ENCODE peak calls at places on chromosomes 16 and 17, in six cellular contexts. X is breast epithelium, J is dorsolateral prefrontal cortex, W is fibroblast of lung, P is A549, Y is A673. U is an unnamed sample.

GRCh38 chr17:42405963-42406495 is 17.0 kb downstream of the CAVIN1 start:
- DNase-seq in Y (peak), J (peak), X (peak), P (peak), W (peak), U (peak)

GRCh38 chr16:2782583-2783351 is 4.6 kb downstream of the PRSS33 start:
- DNase-seq in X (peak), P (no peak), J (peak), Y (no peak), W (no peak), U (no peak)

GRCh38 chr17:82386256-82386831 is 14.8 kb downstream of the UTS2R start:
- DNase-seq in X (no peak), J (no peak), W (peak), Y (no peak), P (no peak), U (no peak)

GRCh38 chr17:68782829-68783228 is 172.4 kb downstream of the ABCA8 start:
- DNase-seq in W (peak), X (no peak), P (no peak), Y (no peak), J (no peak), U (no peak)

GRCh38 chr17:10513284-10514067 is 4.9 kb downstream of the MYH1 start:
- DNase-seq in P (no peak), W (no peak), X (no peak), Y (no peak), J (no peak), U (no peak)

GRCh38 chr17:38579934-38580333 is 25.8 kb downstream of the SRCIN1 start:
- DNase-seq in Y (no peak), X (no peak), P (peak), W (no peak), J (peak), U (no peak)

GRCh38 chr17:69448431-69449102 is 34.1 kb downstream of the MAP2K6 start:
- DNase-seq in W (no peak), Y (no peak), P (no peak), X (no peak), J (peak), U (no peak)

GRCh38 chr17:78665952-78666920 is 89.0 kb upstream of the DNAH17 start:
- DNase-seq in W (no peak), Y (no peak), J (no peak), X (no peak), P (no peak), U (peak)

GRCh38 chr16:68768170-68768569 is 31.1 kb downstream of the CDH1 start:
- DNase-seq in P (no peak), W (no peak), Y (no peak), X (no peak), J (no peak), U (no peak)

GRCh38 chr17:77002103-77003045 is 134.2 kb downstream of the MGAT5B start:
- DNase-seq in W (peak), P (peak), J (no peak), X (no peak), Y (peak), U (no peak)

GRCh38 chr17:67990909-67991308 is 5.4 kb downstream of the C17orf58 start:
- DNase-seq in Y (no peak), J (no peak), X (no peak), W (no peak), P (no peak), U (no peak)

GRCh38 chr16:87140211-87141200 is 176.7 kb downstream of the C16orf95 start:
- DNase-seq in X (no peak), P (no peak), J (no peak), Y (no peak), W (no peak), U (no peak)

GRCh38 chr16:57616241-57616640 is 12.2 kb upstream of the ADGRG1 start:
- DNase-seq in J (no peak), W (no peak), Y (no peak), X (no peak), P (no peak), U (no peak)

GRCh38 chr16:89084411-89084810 is 9.2 kb upstream of the ACSF3 start:
- DNase-seq in W (no peak), Y (peak), P (no peak), X (no peak), J (no peak), U (no peak)

GRCh38 chr16:27698266-27698665 is 148.3 kb downstream of the KATNIP start:
- DNase-seq in X (peak), W (no peak), Y (peak), J (peak), P (no peak), U (peak)

GRCh38 chr17:79251824-79252223 is 177.2 kb downstream of the ENGASE start:
- DNase-seq in J (no peak), Y (no peak), W (no peak), P (no peak), X (no peak), U (no peak)

GRCh38 chr16:24539295-24539849 is at the start of gene RBBP6:
- DNase-seq in W (peak), X (peak), J (peak), Y (peak), P (peak), U (peak)

GRCh38 chr16:19583665-19584300 is 28.3 kb downstream of the VPS35L start:
- DNase-seq in Y (peak), P (peak), J (no peak), X (no peak), W (peak), U (peak)

GRCh38 chr17:66667090-66667489 is 167.8 kb upstream of the CACNG5 start:
- DNase-seq in J (no peak), X (no peak), W (no peak), Y (no peak), P (no peak), U (no peak)

GRCh38 chr16:84898447-84898846 is 78.7 kb downstream of the CRISPLD2 start:
- DNase-seq in Y (no peak), X (no peak), J (no peak), W (no peak), P (peak), U (no peak)

GRCh38 chr17:17540935-17541639 is 44.9 kb upstream of the RASD1 start:
- DNase-seq in J (no peak), X (no peak), Y (no peak), W (no peak), P (no peak), U (no peak)

GRCh38 chr17:40109471-40109824 is 9.1 kb upstream of the NR1D1 start:
- DNase-seq in J (no peak), P (no peak), W (no peak), Y (no peak), X (no peak), U (no peak)

DNA sequence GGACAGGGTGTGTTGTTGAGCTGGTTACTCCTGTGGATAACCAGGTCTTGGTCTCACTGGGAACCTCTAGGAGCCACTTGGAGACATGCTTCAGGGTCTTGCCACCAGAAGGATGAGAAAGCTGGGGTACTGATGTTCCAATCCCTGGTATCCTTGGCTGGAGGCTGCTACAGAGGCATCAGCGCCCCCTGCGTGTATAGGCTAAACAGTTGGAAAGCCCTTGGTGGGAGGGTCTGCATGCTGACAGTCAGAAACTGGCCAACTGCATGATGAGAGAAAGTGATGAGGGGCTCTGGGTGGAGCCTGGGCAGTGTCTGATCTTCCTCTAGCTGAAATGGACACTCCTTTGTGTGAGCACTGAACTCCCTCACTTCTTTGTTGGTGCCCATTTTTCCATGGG is 536.9 kb downstream of the XYLT1 start:
- DNase-seq in P (no peak), Y (no peak), X (no peak), J (no peak), W (no peak), U (no peak)
- TF ChIP-seq CTCF in P (no peak), Y (no peak), X (no peak), J (no peak), W (no peak), U (no peak)

DNA sequence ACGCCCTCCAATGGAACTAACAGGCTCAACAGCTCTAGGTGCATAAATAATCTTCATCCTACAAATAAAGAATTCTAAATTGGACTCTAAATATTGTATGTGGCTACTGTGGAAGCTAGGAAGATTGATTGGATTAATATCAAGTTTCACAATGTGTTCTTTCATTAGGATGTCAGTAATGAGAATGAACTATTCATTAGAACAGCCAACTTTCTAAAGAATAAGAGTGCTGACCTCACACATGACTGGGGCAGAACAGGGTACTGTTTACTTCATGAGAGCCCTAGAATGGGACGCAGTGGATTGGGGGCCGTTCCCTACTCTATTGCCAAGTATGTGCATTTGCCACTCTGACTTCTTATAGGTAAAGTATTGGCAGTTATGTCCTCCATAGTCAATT is 528.2 kb upstream of the RBFOX1 start:
- DNase-seq in P (no peak), J (no peak), X (no peak), W (no peak), Y (no peak), U (no peak)
- H3K27ac ChIP-seq in P (no peak), J (peak), X (no peak), W (no peak), Y (no peak), U (no peak)

GRCh38 chr16:66169817-66170216 is 196.7 kb upstream of the CDH5 start:
- DNase-seq in Y (no peak), W (no peak), J (no peak), P (no peak), X (no peak), U (no peak)

GRCh38 chr16:66166451-66166850 is 200.0 kb upstream of the CDH5 start:
- DNase-seq in P (no peak), X (no peak), J (no peak), W (peak), Y (no peak), U (no peak)

GRCh38 chr16:66168777-66169176 is 197.7 kb upstream of the CDH5 start:
- DNase-seq in Y (no peak), X (no peak), P (no peak), J (no peak), W (no peak), U (no peak)

GRCh38 chr16:66165879-66166278 is 200.6 kb upstream of the CDH5 start:
- DNase-seq in P (no peak), J (no peak), X (no peak), Y (no peak), W (peak), U (no peak)

DNA sequence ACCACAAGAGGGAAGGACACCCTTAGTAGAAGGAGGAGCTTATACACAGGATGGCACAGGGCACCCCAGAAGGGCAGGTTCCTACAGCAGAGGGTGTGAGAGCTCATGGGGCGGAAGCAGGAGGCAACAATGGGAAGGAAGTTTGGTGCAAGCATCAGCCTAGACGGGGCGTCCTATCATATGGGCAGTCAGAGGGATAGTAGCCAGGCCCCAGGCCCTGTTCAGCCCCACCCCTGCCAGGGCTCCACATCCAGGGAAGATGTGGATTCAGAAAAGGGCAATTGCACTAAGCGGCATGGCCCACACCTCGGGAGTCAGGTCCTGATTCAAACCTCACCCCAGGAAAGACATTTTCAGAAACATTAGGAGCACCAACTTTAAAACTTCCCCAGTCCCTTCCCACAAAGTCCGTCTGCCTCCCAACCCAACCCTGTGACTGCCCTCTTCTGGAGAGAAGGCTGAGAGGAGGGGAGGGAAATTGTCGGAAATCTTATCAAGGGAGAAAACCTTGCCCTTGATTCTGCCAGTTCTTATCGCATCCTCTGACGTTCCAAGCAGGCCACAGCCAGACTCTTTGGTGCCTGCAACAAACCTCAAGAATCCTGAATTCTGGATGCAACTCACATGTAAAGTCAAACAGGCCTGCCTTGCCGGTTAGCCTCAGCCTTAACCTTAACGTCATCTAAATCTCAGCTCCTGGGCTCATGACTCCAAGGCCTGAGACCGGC is 198.8 kb upstream of the CDH5 start:
- DNase-seq in Y (peak), J (no peak), P (no peak), W (peak), X (no peak), U (no peak)
- TF ChIP-seq CTCF in Y (peak), J (no peak), P (no peak), W (peak), X (no peak), U (no peak)

GRCh38 chr16:8926827-8927226 is 36.9 kb downstream of the USP7 start:
- DNase-seq in X (no peak), J (no peak), W (no peak), P (no peak), Y (no peak), U (no peak)

GRCh38 chr16:8928467-8928957 is 35.2 kb downstream of the USP7 start:
- DNase-seq in J (no peak), W (peak), P (no peak), Y (peak), X (no peak), U (no peak)

GRCh38 chr16:8931864-8932263 is 31.8 kb downstream of the USP7 start:
- DNase-seq in X (no peak), J (no peak), P (peak), Y (peak), W (peak), U (peak)

GRCh38 chr16:8925455-8925854 is 38.3 kb downstream of the USP7 start:
- DNase-seq in Y (no peak), X (no peak), P (no peak), W (no peak), J (no peak), U (peak)

GRCh38 chr16:8929086-8929748 is 34.5 kb downstream of the USP7 start:
- DNase-seq in W (no peak), P (no peak), X (no peak), Y (peak), J (no peak), U (no peak)
- H3K27ac ChIP-seq in W (no peak), P (no peak), X (no peak), Y (no peak), J (no peak), U (no peak)

GRCh38 chr16:49701867-49702494 is 153.9 kb downstream of the ZNF423 start:
- DNase-seq in W (peak), J (peak), Y (peak), P (no peak), X (no peak), U (peak)

GRCh38 chr16:49706620-49707355 is 149.1 kb downstream of the ZNF423 start:
- DNase-seq in X (no peak), Y (no peak), J (no peak), P (no peak), W (no peak), U (no peak)

GRCh38 chr16:49703494-49703893 is 152.4 kb downstream of the ZNF423 start:
- DNase-seq in J (no peak), Y (no peak), X (no peak), W (no peak), P (no peak), U (no peak)

GRCh38 chr16:49700928-49701685 is 154.8 kb downstream of the ZNF423 start:
- DNase-seq in X (no peak), J (no peak), W (peak), Y (peak), P (no peak), U (no peak)

DNA sequence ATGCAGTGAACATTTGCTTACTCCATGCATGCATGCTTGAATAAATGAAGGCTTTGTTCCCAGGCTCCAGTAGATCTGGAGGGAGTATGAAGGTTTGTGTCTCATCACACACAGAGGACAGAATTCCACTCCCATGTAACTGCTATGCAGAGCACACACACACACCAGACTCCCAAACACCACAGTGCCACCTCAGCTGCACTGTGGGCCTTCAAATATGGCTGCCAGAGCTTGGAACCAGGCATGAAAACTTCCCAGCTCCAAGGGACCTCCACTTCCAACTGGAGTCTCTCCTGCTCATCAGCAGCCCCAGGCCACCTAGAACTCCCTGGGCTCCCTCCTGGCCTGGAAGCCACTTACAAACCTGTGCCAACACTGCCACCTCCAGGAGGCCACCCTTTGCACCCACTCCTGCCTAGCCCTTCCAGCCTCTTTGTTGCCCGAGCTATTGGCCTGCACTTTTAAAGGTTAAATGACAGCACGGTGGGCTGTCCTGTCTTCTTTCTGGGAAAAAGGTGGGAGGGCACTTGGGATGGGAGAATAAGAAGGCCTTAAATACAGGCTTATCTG is 151.2 kb downstream of the ZNF423 start:
- DNase-seq in W (no peak), Y (no peak), J (no peak), P (no peak), X (no peak), U (no peak)
- TF ChIP-seq CTCF in W (no peak), Y (peak), J (no peak), P (no peak), X (no peak), U (no peak)

DNA sequence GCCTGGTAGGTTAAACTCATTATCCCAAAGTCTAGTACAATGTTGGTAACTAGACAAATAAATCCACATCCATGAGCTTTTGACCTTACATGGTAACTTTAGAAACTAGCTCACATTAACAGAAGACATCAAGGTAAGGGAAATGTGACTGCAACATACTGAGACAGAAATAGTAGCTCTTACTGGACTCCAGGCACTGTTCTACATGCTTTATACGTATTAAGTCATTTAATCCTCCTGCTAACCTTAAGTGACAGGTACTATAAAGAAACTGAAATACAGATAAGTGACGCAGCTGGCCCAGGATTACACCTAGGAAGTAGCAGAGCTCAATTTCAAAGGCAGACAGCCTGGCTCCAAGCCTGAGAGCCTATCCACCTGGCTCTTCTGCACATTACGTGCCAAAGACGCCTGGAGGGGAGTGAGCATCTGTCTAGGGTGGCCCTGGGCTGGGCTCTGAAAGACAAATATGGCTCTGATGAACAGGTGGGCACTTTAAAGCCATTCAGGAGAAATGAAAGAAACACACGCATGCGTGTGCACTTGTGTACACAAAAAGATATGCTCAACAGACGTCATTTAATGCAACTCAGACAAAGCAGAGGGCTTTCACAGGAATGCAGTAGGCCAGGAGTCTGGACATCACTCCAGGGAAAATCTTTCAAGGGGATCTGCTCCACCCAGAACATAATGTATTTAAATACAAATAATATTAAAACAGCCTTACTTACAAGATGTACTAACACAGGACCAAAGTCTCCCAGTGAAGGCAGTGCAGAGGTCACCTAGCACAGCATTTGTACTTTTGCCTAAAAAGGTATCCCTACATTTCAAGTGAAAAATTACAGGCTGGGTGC is 4.4 kb downstream of the ZC3H7A start:
- DNase-seq in W (no peak), J (no peak), Y (no peak), X (no peak), P (no peak), U (no peak)
- H3K27ac ChIP-seq in W (no peak), J (no peak), Y (no peak), X (peak), P (no peak), U (peak)

DNA sequence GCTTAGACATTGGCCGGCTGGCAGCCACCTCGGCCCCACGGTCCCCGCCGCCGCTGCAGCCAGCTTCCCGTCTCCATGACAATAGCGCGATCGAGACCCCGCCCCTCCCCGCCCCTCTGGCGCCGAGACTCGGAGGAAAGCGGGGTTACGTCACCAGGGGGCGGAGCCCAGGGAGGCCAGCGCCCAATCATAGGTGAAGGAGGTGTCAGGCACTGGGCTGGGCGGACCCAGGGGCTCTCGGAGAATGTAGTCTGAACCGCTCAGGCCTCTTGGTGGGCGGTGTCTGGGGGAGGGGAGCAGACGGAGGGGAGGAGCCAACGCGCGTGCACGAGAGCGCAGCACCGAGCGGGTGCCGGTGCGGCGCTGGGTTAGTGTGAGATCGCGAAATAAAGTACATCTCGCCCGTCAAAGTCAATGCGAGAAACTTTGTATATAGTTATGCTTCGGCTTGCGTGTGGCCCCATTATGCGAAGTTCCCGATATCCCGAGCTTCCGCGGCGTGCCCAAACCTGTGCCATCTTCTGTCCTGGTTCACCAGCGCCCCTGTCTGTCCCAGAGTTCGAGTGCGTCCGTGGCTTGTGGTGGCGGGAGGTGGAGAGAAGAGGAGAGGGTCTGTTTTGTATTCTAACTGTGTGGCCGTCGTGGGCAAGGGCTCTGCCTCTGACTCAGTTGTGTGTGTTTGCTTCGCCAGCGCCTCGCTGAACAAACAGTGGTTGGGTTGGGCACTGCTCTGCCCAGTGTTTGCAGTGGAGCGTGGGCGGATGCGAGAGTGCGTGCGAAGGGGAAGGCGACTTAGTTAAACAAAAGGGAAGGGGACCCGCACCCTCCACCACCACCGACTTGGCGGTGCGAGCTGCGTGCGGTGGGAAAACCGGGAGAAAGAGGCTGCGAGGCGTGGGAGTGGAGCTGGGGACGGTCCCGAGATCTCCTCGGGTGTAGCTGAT is 1.3 kb upstream of the IRX5 start:
- DNase-seq in J (peak), Y (peak), X (peak), P (peak), W (peak), U (peak)
- TF ChIP-seq CTCF in J (no peak), Y (peak), X (peak), P (peak), W (no peak), U (peak)

U was measured in upper lobe of left lung.